ENCODE peak calls at places on chromosomes 2 and 18, in four cellular contexts. One of them, this sample, is unnamed.

GRCh38 chr2:203659650-203660049 is 46.8 kb upstream of the CD28 start:
- DNase-seq in K562: no peak
- DNase-seq in GM12891: peak; percentile 32
- DNase-seq in GM12878: no peak
- DNase-seq in this sample: no peak

GRCh38 chr2:202140522-202141292 is 67.7 kb downstream of the KIAA2012 start:
- DNase-seq in GM12891: no peak
- DNase-seq in K562: no peak
- DNase-seq in GM12878: no peak
- DNase-seq in this sample: no peak

GRCh38 chr2:23477392-23477791 is 92.4 kb downstream of the KLHL29 start:
- DNase-seq in K562: no peak
- DNase-seq in GM12891: no peak
- DNase-seq in GM12878: no peak
- DNase-seq in this sample: no peak

GRCh38 chr2:158656492-158657190 is 138.5 kb upstream of the DAPL1 start:
- DNase-seq in GM12878: no peak
- DNase-seq in GM12891: no peak
- DNase-seq in K562: no peak
- DNase-seq in this sample: no peak

GRCh38 chr2:10935366-10935918 is 23.7 kb downstream of the KCNF1 start:
- DNase-seq in GM12878: no peak
- DNase-seq in GM12891: no peak
- DNase-seq in K562: no peak
- DNase-seq in this sample: no peak

GRCh38 chr18:44149706-44150105 is 531.0 kb upstream of the SETBP1 start:
- DNase-seq in K562: no peak
- DNase-seq in GM12878: no peak
- DNase-seq in GM12891: no peak
- DNase-seq in this sample: no peak

GRCh38 chr2:169895294-169895985 is 68.2 kb downstream of the UBR3 start:
- DNase-seq in K562: no peak
- DNase-seq in GM12891: no peak
- DNase-seq in GM12878: no peak
- DNase-seq in this sample: no peak

GRCh38 chr2:127173073-127173472 is 47.0 kb downstream of the CYP27C1 start:
- DNase-seq in GM12891: no peak
- DNase-seq in GM12878: no peak
- DNase-seq in K562: no peak
- DNase-seq in this sample: no peak

GRCh38 chr2:148124271-148124670 is 103.4 kb downstream of the MBD5 start:
- DNase-seq in GM12878: no peak
- DNase-seq in K562: no peak
- DNase-seq in GM12891: no peak
- DNase-seq in this sample: no peak

GRCh38 chr18:77422974-77423373 is 173.3 kb downstream of the GALR1 start:
- DNase-seq in GM12878: no peak
- DNase-seq in K562: no peak
- DNase-seq in GM12891: no peak
- DNase-seq in this sample: no peak

GRCh38 chr2:15594291-15595256 is 2.9 kb downstream of the DDX1 start:
- DNase-seq in GM12878: no peak
- DNase-seq in K562: no peak
- DNase-seq in GM12891: no peak
- DNase-seq in this sample: no peak

GRCh38 chr2:139872032-139872431 is 1091.8 kb upstream of the NXPH2 start:
- DNase-seq in GM12878: no peak
- DNase-seq in GM12891: no peak
- DNase-seq in K562: peak; percentile 6
- DNase-seq in this sample: no peak

GRCh38 chr2:54676656-54677055 is 46.8 kb upstream of the EML6 start:
- DNase-seq in GM12878: no peak
- DNase-seq in GM12891: no peak
- DNase-seq in K562: no peak
- DNase-seq in this sample: no peak

GRCh38 chr2:240387669-240388358 is 47.6 kb upstream of the GPC1 start:
- DNase-seq in K562: peak; percentile 70
- DNase-seq in GM12878: no peak
- DNase-seq in GM12891: no peak
- DNase-seq in this sample: no peak

GRCh38 chr2:48183276-48183675 is 277.0 kb upstream of the FBXO11 start:
- DNase-seq in K562: no peak
- DNase-seq in GM12891: no peak
- DNase-seq in GM12878: no peak
- DNase-seq in this sample: no peak

GRCh38 chr2:236882931-236883330 is 202.8 kb upstream of the COPS8 start:
- DNase-seq in GM12891: no peak
- DNase-seq in K562: no peak
- DNase-seq in GM12878: no peak
- DNase-seq in this sample: no peak

GRCh38 chr2:65722028-65722427 is 289.6 kb upstream of the SPRED2 start:
- DNase-seq in K562: peak; percentile 62
- DNase-seq in GM12891: no peak
- DNase-seq in GM12878: no peak
- DNase-seq in this sample: no peak

GRCh38 chr18:44897445-44898215 is 216.9 kb downstream of the SETBP1 start:
- DNase-seq in K562: no peak
- DNase-seq in GM12891: no peak
- DNase-seq in GM12878: no peak
- DNase-seq in this sample: no peak

GRCh38 chr2:234258562-234259141 is 208.2 kb downstream of the SPP2 start:
- DNase-seq in GM12878: no peak
- DNase-seq in K562: no peak
- DNase-seq in GM12891: no peak
- DNase-seq in this sample: no peak

GRCh38 chr2:205323929-205324328 is 358.4 kb upstream of the NRP2 start:
- DNase-seq in GM12891: no peak
- DNase-seq in K562: no peak
- DNase-seq in GM12878: no peak
- DNase-seq in this sample: no peak

GRCh38 chr2:68871159-68871764 is at the start of gene BMP10:
- DNase-seq in GM12891: no peak
- DNase-seq in GM12878: no peak
- DNase-seq in K562: peak; percentile 40
- DNase-seq in this sample: no peak

GRCh38 chr18:1017227-1017626 is 112.6 kb downstream of the ADCYAP1 start:
- DNase-seq in GM12891: no peak
- DNase-seq in GM12878: no peak
- DNase-seq in K562: no peak
- DNase-seq in this sample: no peak

GRCh38 chr18:48122376-48122775 is 191.9 kb upstream of the SMAD2 start:
- DNase-seq in K562: no peak
- DNase-seq in GM12878: no peak
- DNase-seq in GM12891: no peak
- DNase-seq in this sample: no peak

GRCh38 chr2:240224676-240225075 is 84.2 kb upstream of the OTOS start:
- DNase-seq in GM12878: no peak
- DNase-seq in GM12891: no peak
- DNase-seq in K562: no peak
- DNase-seq in this sample: no peak

GRCh38 chr2:127675335-127676261 is at the start of gene LIMS2:
- DNase-seq in GM12878: no peak
- DNase-seq in GM12891: no peak
- DNase-seq in K562: no peak
- DNase-seq in this sample: no peak

GRCh38 chr2:203498161-203498560 is 36.9 kb downstream of the RAPH1 start:
- DNase-seq in K562: no peak
- DNase-seq in GM12891: no peak
- DNase-seq in GM12878: no peak
- DNase-seq in this sample: peak; percentile 41

GRCh38 chr2:231277962-231278361 is 79.5 kb downstream of the ARMC9 start:
- DNase-seq in K562: no peak
- DNase-seq in GM12878: no peak
- DNase-seq in GM12891: no peak
- DNase-seq in this sample: no peak

GRCh38 chr2:20353597-20353996 is 3.0 kb upstream of the PUM2 start:
- DNase-seq in K562: peak; percentile 13
- DNase-seq in GM12878: no peak
- DNase-seq in GM12891: no peak
- DNase-seq in this sample: no peak

GRCh38 chr2:195663007-195663406 is 6.0 kb downstream of the SLC39A10 start:
- DNase-seq in K562: no peak
- DNase-seq in GM12878: no peak
- DNase-seq in GM12891: no peak
- DNase-seq in this sample: no peak

DNA sequence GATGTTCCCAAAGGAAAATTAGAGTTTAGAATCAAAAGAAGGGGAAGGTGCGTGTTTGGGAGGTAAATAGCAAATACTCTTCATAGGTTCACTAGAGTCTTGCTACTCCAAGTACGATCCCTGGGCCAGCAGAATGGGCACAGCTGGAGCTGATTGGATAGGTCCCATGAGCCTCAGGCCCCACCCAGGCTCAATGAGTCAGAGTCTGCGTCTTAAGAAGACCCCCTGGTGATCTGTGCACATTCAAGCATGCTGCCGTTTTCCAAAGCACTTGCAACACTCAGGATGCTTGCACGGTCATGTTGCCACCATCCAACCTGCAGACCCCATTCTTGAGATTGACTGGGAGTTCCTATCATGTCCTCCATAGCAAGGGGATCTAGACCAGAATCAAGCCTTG is 40.5 kb downstream of the ABCG8 start:
- DNase-seq in GM12891: no peak
- DNase-seq in K562: no peak
- DNase-seq in GM12878: no peak
- DNase-seq in this sample: no peak
- TF ChIP-seq SPI1 in GM12891: no peak
- TF ChIP-seq SPI1 in K562: no peak
- TF ChIP-seq SPI1 in GM12878: no peak
- TF ChIP-seq SPI1 in this sample: no peak

DNA sequence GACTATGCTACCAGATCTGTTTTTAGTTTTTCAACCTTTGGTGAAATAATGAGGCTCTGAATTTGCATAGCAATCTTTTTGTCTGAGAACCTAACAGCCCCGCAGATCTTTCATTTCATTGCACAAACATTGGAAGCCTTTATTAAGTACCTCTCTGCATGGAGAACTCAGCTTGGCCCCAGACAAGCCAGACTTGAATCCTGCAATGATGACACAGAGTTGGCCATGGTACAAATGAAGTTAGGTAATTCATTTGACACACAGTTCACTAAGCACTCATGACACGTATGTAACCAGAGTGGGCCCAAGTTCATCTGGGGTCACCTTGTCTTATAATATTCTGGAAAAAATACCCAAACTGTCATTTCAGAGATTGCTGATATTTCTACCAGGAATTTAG is 439.1 kb upstream of the ID2 start:
- DNase-seq in K562: no peak
- DNase-seq in GM12891: no peak
- DNase-seq in GM12878: no peak
- DNase-seq in this sample: no peak
- TF ChIP-seq SPI1 in K562: no peak
- TF ChIP-seq SPI1 in GM12891: no peak
- TF ChIP-seq SPI1 in GM12878: no peak
- TF ChIP-seq SPI1 in this sample: no peak

GRCh38 chr2:174878537-174879147 is 114.4 kb upstream of the CHRNA1 start:
- DNase-seq in K562: no peak
- DNase-seq in GM12878: no peak
- DNase-seq in GM12891: no peak
- DNase-seq in this sample: no peak
- TF ChIP-seq SPI1 in K562: no peak
- TF ChIP-seq SPI1 in GM12878: no peak
- TF ChIP-seq SPI1 in GM12891: no peak
- TF ChIP-seq SPI1 in this sample: no peak

GRCh38 chr2:130834091-130834922 is 2.4 kb upstream of the ARHGEF4 start:
- DNase-seq in GM12891: no peak
- DNase-seq in GM12878: no peak
- DNase-seq in K562: no peak
- DNase-seq in this sample: no peak
- TF ChIP-seq SPI1 in GM12891: no peak
- TF ChIP-seq SPI1 in GM12878: no peak
- TF ChIP-seq SPI1 in K562: no peak
- TF ChIP-seq SPI1 in this sample: no peak

GRCh38 chr2:59463401-59463800 is 1090.1 kb downstream of the BCL11A start:
- DNase-seq in K562: no peak
- DNase-seq in GM12891: no peak
- DNase-seq in GM12878: no peak
- DNase-seq in this sample: no peak
- TF ChIP-seq SPI1 in K562: no peak
- TF ChIP-seq SPI1 in GM12891: no peak
- TF ChIP-seq SPI1 in GM12878: no peak
- TF ChIP-seq SPI1 in this sample: no peak

GRCh38 chr2:42844901-42845685 is 52.7 kb upstream of the HAAO start:
- DNase-seq in GM12878: no peak
- DNase-seq in K562: no peak
- DNase-seq in GM12891: no peak
- DNase-seq in this sample: no peak
- TF ChIP-seq SPI1 in GM12878: no peak
- TF ChIP-seq SPI1 in K562: no peak
- TF ChIP-seq SPI1 in GM12891: no peak
- TF ChIP-seq SPI1 in this sample: no peak